ENCODE peak calls at places on chromosomes 1 and 21, in five cellular contexts. P is fibroblast of lung, T is pancreas, Y is A549, H is GM12864. B is an unnamed sample.

GRCh38 chr1:115768549-115768948 is at the start of gene CASQ2:
- DNase-seq in P (no peak), H (no peak), Y (no peak), T (no peak), B (no peak)

GRCh38 chr1:234495231-234495990 is 16.4 kb upstream of the TARBP1 start:
- DNase-seq in T (no peak), Y (peak), P (peak), H (peak), B (no peak)

GRCh38 chr1:109643385-109644230 is 12.3 kb upstream of the GSTM4 start:
- DNase-seq in H (peak), Y (peak), P (peak), T (peak), B (peak)

GRCh38 chr1:10432910-10433785 is 2.9 kb downstream of the CENPS start:
- DNase-seq in P (no peak), H (no peak), Y (no peak), T (no peak), B (no peak)

GRCh38 chr1:43708006-43708412 is 673 bp downstream of the ST3GAL3 start:
- DNase-seq in T (no peak), P (no peak), Y (no peak), H (no peak), B (no peak)

GRCh38 chr1:228154021-228154684 is 4.4 kb downstream of the GJC2 start:
- DNase-seq in Y (no peak), P (no peak), T (peak), H (no peak), B (no peak)

GRCh38 chr1:240254006-240254405 is 162.3 kb downstream of the FMN2 start:
- DNase-seq in T (peak), Y (no peak), P (no peak), H (no peak), B (no peak)

GRCh38 chr1:26190373-26190987 is at the start of gene CATSPER4:
- DNase-seq in Y (peak), T (no peak), P (peak), H (no peak), B (no peak)

GRCh38 chr1:53546409-53547155 is 87.4 kb downstream of the DMRTB1 start:
- DNase-seq in P (no peak), Y (no peak), T (peak), H (no peak), B (no peak)

GRCh38 chr1:53330819-53331218 is 2.9 kb upstream of the LRP8 start:
- DNase-seq in P (no peak), T (no peak), H (no peak), Y (no peak), B (no peak)

GRCh38 chr1:156616463-156616862 is 2.8 kb upstream of the HAPLN2 start:
- DNase-seq in P (peak), H (no peak), T (no peak), Y (peak), B (peak)

GRCh38 chr1:119485246-119485645 is 21.8 kb upstream of the HSD3B1 start:
- DNase-seq in T (no peak), H (no peak), Y (no peak), P (no peak), B (no peak)

GRCh38 chr1:226407497-226408284 is at the start of gene PARP1:
- DNase-seq in P (peak), Y (peak), H (peak), T (peak), B (peak)

GRCh38 chr1:235502601-235503332 is 1.5 kb downstream of the B3GALNT2 start:
- DNase-seq in Y (no peak), P (peak), H (no peak), T (no peak), B (no peak)

GRCh38 chr1:226097866-226098625 is 35.5 kb downstream of the H3-3A start:
- DNase-seq in P (peak), T (peak), H (no peak), Y (no peak), B (no peak)

GRCh38 chr21:39094847-39095525 is 88.3 kb downstream of the PSMG1 start:
- DNase-seq in P (peak), Y (peak), H (no peak), T (no peak), B (no peak)

GRCh38 chr1:64917328-64917861 is 49.0 kb downstream of the JAK1 start:
- DNase-seq in H (no peak), Y (peak), P (peak), T (no peak), B (no peak)

GRCh38 chr1:938088-938683 is 14.5 kb downstream of the SAMD11 start:
- DNase-seq in H (no peak), P (peak), Y (peak), T (no peak), B (no peak)

GRCh38 chr1:208219659-208220282 is 24.4 kb downstream of the PLXNA2 start:
- DNase-seq in Y (no peak), P (peak), T (no peak), H (no peak), B (no peak)

GRCh38 chr1:60073605-60074278 is at the start of gene C1orf87:
- DNase-seq in T (peak), H (no peak), P (no peak), Y (no peak), B (no peak)

DNA sequence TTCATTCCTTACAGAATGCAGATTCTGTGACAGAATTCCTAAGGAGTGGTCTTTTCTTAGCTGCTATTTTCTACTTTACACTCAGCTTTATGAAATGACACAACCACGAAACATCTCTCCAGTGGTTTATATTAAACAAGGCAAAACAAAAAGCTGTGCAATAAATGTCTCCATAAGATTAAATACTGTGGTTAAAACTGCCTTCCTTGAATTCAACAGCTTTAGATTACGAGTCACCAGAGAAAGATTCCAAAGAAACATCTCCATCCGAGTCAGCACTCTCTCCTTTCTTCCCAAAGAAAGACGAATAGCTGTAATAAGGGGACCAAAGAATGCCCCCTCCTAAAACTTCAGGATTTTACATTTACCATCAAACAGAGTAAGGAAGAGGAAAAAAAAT is 4.6 kb upstream of the C1orf87 start:
- DNase-seq in T (no peak), Y (no peak), P (peak), H (no peak), B (no peak)
- TF ChIP-seq CTCF in T (no peak), Y (no peak), P (no peak), H (no peak), B (no peak)

GRCh38 chr21:37574316-37574715 is 207.7 kb downstream of the DYRK1A start:
- DNase-seq in T (no peak), H (no peak), P (no peak), Y (no peak), B (no peak)
- TF ChIP-seq CTCF in T (no peak), H (no peak), P (no peak), Y (no peak), B (no peak)

DNA sequence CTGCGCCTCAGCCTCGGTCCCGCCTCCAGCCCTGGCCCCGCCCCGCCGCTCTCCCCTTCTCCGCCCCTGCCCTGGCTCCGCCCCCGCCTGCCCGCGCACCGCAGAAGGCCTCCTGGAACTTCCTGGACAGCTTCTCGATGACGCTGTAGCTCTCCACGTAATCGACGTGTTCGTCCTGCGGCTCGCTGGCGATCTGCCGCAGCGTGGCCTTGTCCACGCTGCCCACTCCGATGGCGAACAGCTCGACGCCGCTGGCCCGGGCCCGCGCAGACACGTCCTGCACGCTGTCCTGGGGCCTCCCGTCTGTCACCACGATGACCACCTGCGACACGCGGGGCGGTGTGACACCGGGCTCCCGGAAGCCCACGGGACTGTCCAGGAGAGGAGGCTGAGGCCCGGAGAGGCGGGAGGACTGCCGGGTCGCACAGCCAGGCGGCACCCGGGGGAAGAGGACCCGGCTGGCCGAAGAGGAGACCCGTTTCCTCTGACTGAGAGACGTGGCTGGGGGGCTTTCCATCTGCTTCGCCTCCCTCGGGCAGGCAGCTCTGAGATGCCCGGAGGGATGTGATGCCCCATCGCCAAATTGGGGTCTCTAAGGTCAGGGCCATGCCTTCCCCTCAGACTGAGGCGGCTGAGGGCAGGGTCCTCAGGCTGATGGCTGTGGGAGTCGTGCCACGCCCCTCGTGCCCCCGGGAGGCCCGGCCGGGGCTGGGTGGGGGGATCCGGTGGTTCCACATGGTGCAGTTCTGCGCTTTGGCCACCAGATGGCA is 4.6 kb downstream of the MATN1 start:
- DNase-seq in T (peak), H (peak), P (peak), Y (peak), B (peak)
- TF ChIP-seq CTCF in T (peak), H (peak), P (peak), Y (peak), B (peak)

DNA sequence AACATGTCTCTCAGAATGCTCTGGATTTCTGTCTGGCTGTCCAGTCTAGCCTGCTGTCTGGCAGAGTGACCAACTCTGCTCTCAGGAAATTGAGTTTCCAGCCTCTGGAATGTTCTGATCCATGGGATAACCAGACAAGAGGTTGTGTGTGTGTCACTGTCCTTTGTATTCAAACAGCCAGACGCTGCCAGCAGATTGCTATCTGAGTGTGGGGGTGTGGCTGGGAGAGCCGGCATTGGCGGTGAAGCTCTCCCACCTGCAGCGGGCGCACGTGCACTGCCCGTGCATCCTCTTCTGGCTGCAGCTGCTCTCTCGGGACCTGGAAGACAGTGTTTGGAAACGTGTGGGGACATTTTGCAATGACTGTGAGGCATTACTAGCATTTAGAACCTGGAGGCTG is 26.1 kb downstream of the PKP1 start:
- DNase-seq in H (no peak), T (no peak), Y (peak), P (peak), B (peak)
- TF ChIP-seq CTCF in H (peak), T (no peak), Y (no peak), P (no peak), B (no peak)

B was measured in neural crest cell.